ENCODE peak calls at places on chromosomes 6 and 20, in five cellular contexts. R, O, D, U and T are unnamed samples.
A peak's percentile ranks its signal among the peaks of the same experiment; 100 is the strongest.

GRCh38 chr20:17026346-17026745 is 200.5 kb upstream of the PCSK2 start:
- DNase-seq in R (no peak), D (no peak), U (no peak), O (no peak), T (no peak)

GRCh38 chr6:162055365-162055764 is 672.2 kb downstream of the PRKN start:
- DNase-seq in R (no peak), O (no peak), D (no peak), U (no peak), T (no peak)

GRCh38 chr20:37443596-37443995 is 77.5 kb upstream of the NNAT start:
- DNase-seq in R (no peak), D (no peak), U (no peak), O (no peak), T (no peak)

GRCh38 chr20:9169409-9169808 is 100.5 kb downstream of the PLCB4 start:
- DNase-seq in O (no peak), U (no peak), R (no peak), D (no peak), T (no peak)

GRCh38 chr6:137024172-137024990 is 20.4 kb downstream of the IL20RA start:
- DNase-seq in R (no peak), O (no peak), D (no peak), U (no peak), T (no peak)

GRCh38 chr6:37906121-37906520 is 86.6 kb downstream of the ZFAND3 start:
- DNase-seq in R (no peak), O (no peak), U (no peak), D (no peak), T (no peak)

GRCh38 chr20:15836634-15837033 is 736.6 kb downstream of the KIF16B start:
- DNase-seq in R (no peak), U (no peak), D (no peak), O (no peak), T (no peak)

GRCh38 chr6:40347571-40348011 is 239.6 kb downstream of the LRFN2 start:
- DNase-seq in O (no peak), U (no peak), D (no peak), R (no peak), T (peak; percentile 1)

GRCh38 chr20:63974402-63975200 is 4.8 kb downstream of the SAMD10 start:
- DNase-seq in D (no peak), R (no peak), U (peak; percentile 2), O (no peak), T (no peak)

GRCh38 chr6:43383021-43383667 is 13.7 kb upstream of the ZNF318 start:
- DNase-seq in D (no peak), R (no peak), O (no peak), U (no peak), T (no peak)

GRCh38 chr6:3908223-3908622 is 59.0 kb downstream of the FAM50B start:
- DNase-seq in R (no peak), D (no peak), O (no peak), U (no peak), T (no peak)

GRCh38 chr20:16397053-16397452 is 176.2 kb downstream of the KIF16B start:
- DNase-seq in D (peak; percentile 75), O (no peak), R (no peak), U (no peak), T (no peak)

GRCh38 chr6:91376686-91377085 is 789.8 kb upstream of the MAP3K7 start:
- DNase-seq in D (no peak), O (no peak), U (no peak), R (no peak), T (no peak)

GRCh38 chr6:166806962-166807757 is 149.2 kb downstream of the RNASET2 start:
- DNase-seq in O (no peak), D (no peak), R (no peak), U (no peak), T (no peak)

GRCh38 chr6:128079026-128079425 is 178.2 kb upstream of the THEMIS start:
- DNase-seq in D (no peak), R (no peak), O (no peak), U (no peak), T (no peak)

GRCh38 chr20:9689041-9689440 is 149.8 kb downstream of the PAK5 start:
- DNase-seq in D (no peak), R (no peak), O (no peak), U (no peak), T (no peak)

GRCh38 chr20:50678213-50678898 is 13.0 kb downstream of the RIPOR3 start:
- DNase-seq in U (no peak), D (no peak), R (no peak), O (no peak), T (no peak)

GRCh38 chr6:44275749-44276648 is 5.7 kb downstream of the TMEM151B start:
- DNase-seq in D (no peak), R (no peak), U (no peak), O (no peak), T (no peak)

GRCh38 chr6:73134588-73134987 is 90.7 kb downstream of the KHDC1L start:
- DNase-seq in U (peak; percentile 59), O (peak; percentile 23), D (peak; percentile 75), R (no peak), T (no peak)
- TF ChIP-seq CTCF in U (peak; percentile 45), O (peak; percentile 69), D (peak; percentile 24), R (no peak), T (peak; percentile 24)

DNA sequence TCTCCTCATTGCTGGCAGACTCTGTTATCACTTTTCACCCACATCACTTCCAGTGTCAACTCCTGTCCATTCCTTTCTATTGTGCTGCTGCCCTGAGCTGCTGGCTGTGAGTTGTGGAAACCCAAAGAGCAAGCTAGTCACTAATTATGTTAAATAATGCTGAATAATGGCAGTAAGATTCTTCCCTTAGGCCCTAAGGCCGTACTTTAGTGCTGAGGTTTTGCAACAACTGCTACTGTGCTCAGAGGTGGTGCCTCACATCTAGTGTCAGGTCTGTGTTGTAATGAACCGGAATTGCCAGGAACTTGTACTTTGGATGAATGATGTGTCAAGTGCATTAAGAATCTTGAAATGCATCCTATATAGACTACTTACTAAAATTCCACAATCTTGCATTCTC is 372.2 kb upstream of the RNF217 start:
- DNase-seq in R (no peak), O (no peak), D (no peak), U (no peak), T (no peak)
- TF ChIP-seq CTCF in R (no peak), O (no peak), D (no peak), U (no peak), T (no peak)

GRCh38 chr6:47853766-47854165 is 71.9 kb downstream of the OPN5 start:
- DNase-seq in D (no peak), R (no peak), O (no peak), U (no peak), T (no peak)
- TF ChIP-seq CTCF in D (no peak), R (no peak), O (no peak), U (no peak), T (no peak)

DNA sequence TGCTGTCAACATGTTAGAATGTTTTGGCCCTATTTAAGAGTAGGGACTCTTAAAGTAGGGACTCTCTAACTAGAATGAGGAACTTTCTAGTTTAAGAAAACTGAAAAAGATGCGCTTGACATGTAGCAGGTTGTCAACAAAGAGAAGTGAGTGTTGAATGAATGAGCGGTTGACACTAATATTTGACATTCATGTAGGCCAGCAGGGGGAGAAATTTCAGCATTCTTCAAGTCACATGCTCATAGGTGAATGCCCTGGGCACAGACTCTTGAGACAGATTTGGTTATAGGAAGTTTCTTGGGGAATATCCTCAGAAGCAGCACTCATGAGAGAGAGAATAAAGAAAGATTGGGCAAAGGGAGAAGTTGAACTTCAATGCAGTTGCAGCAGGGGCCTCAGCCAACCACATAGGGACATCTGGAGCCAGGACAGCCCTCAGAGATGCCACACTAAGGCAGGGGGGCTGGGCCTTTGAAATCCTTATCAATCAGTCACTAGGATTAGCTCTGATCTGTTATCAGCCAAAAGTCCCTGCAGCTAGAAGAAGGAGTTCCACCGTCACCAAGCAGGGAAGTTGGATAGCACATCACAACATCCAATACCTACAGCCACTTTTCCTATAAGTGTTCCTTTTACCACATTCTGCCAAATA is 145.1 kb upstream of the FKBP1C start:
- DNase-seq in U (peak; percentile 54), D (no peak), R (no peak), O (peak; percentile 19), T (peak; percentile 23)
- TF ChIP-seq CTCF in U (peak; percentile 34), D (no peak), R (peak; percentile 33), O (peak; percentile 62), T (peak; percentile 25)

GRCh38 chr6:88295663-88296062 is 129.5 kb upstream of the CNR1 start:
- DNase-seq in D (no peak), U (no peak), R (no peak), O (no peak), T (no peak)
- TF ChIP-seq CTCF in D (no peak), U (no peak), R (no peak), O (no peak), T (no peak)

DNA sequence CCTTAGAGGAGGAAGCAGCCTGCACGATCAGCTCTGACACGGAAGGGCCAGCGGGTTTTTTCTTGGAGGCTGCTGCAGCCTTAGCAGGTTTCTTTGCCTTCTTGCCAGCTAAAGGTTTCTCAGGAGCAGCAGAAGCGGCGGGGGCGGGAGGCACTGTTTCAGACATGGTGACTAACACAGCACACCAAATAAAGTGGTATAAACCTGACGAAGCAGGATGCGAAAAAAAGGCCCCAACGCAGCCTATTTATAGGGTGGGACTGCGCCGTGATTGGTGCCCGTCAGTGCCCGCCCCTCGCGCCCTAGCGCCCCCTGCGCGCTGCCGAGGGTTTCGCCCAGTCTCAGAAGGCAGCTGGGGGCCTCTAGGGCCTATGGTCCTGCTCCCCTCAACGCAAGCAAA is 55.0 kb downstream of the TRIM38 start:
- DNase-seq in U (no peak), R (no peak), O (peak; percentile 72), D (peak; percentile 66), T (no peak)
- TF ChIP-seq CTCF in U (no peak), R (no peak), O (peak; percentile 58), D (no peak), T (peak; percentile 45)

GRCh38 chr20:53212018-53212417 is 239.9 kb downstream of the TSHZ2 start:
- DNase-seq in D (no peak), R (no peak), U (no peak), O (no peak), T (no peak)
- TF ChIP-seq CTCF in D (no peak), R (no peak), U (no peak), O (no peak), T (no peak)

GRCh38 chr6:125781307-125781868 is 9.4 kb upstream of the NCOA7 start:
- DNase-seq in D (no peak), O (no peak), U (peak; percentile 80), R (no peak), T (peak; percentile 30)
- TF ChIP-seq CTCF in D (peak; percentile 6), O (peak; percentile 88), U (no peak), R (peak; percentile 48), T (peak; percentile 12)

GRCh38 chr20:55057779-55058415 is 582.5 kb downstream of the DOK5 start:
- DNase-seq in O (no peak), R (no peak), U (no peak), D (no peak), T (no peak)
- TF ChIP-seq CTCF in O (peak; percentile 57), R (no peak), U (no peak), D (no peak), T (no peak)